ENCODE peak calls at places on chromosomes 2 and 18, in eight cellular contexts. One of them, this sample, is unnamed.
A peak's percentile ranks its signal among the peaks of the same experiment; 100 is the strongest.

GRCh38 chr18:9043581-9043980 is 58.9 kb upstream of the NDUFV2 start:
- DNase-seq in nephron progenitor cell: no peak
- DNase-seq in colonic mucosa: no peak
- DNase-seq in fibroblast of pulmonary artery: no peak
- DNase-seq in KG1: no peak
- DNase-seq in GM10248: no peak
- DNase-seq in CD8-positive, alpha-beta T cell: no peak
- DNase-seq in myocyte: no peak
- DNase-seq in this sample: no peak

GRCh38 chr2:199875400-199875799 is 24.4 kb upstream of the FTCDNL1 start:
- DNase-seq in CD8-positive, alpha-beta T cell: no peak
- DNase-seq in KG1: no peak
- DNase-seq in fibroblast of pulmonary artery: no peak
- DNase-seq in colonic mucosa: no peak
- DNase-seq in myocyte: no peak
- DNase-seq in nephron progenitor cell: no peak
- DNase-seq in GM10248: no peak
- DNase-seq in this sample: no peak

GRCh38 chr18:70382992-70383717 is 94.3 kb downstream of the SOCS6 start:
- DNase-seq in KG1: no peak
- DNase-seq in nephron progenitor cell: no peak
- DNase-seq in GM10248: no peak
- DNase-seq in myocyte: no peak
- DNase-seq in CD8-positive, alpha-beta T cell: no peak
- DNase-seq in colonic mucosa: no peak
- DNase-seq in fibroblast of pulmonary artery: no peak
- DNase-seq in this sample: no peak

GRCh38 chr2:154375625-154376020 is 322.9 kb upstream of the KCNJ3 start:
- DNase-seq in nephron progenitor cell: peak; percentile 5
- DNase-seq in fibroblast of pulmonary artery: peak; percentile 42
- DNase-seq in KG1: no peak
- DNase-seq in colonic mucosa: no peak
- DNase-seq in GM10248: no peak
- DNase-seq in myocyte: peak; percentile 60
- DNase-seq in CD8-positive, alpha-beta T cell: no peak
- DNase-seq in this sample: peak; percentile 33

GRCh38 chr2:101387151-101387807 is at the start of gene CREG2:
- DNase-seq in CD8-positive, alpha-beta T cell: peak; percentile 20
- DNase-seq in colonic mucosa: peak; percentile 27
- DNase-seq in fibroblast of pulmonary artery: peak; percentile 56
- DNase-seq in GM10248: peak; percentile 34
- DNase-seq in myocyte: peak; percentile 74
- DNase-seq in KG1: no peak
- DNase-seq in nephron progenitor cell: peak; percentile 87
- DNase-seq in this sample: no peak

GRCh38 chr2:188974184-188974583 is at the start of gene COL3A1:
- DNase-seq in colonic mucosa: peak; percentile 37
- DNase-seq in myocyte: peak; percentile 84
- DNase-seq in fibroblast of pulmonary artery: peak; percentile 95
- DNase-seq in GM10248: no peak
- DNase-seq in CD8-positive, alpha-beta T cell: no peak
- DNase-seq in KG1: no peak
- DNase-seq in nephron progenitor cell: peak; percentile 4
- DNase-seq in this sample: no peak

GRCh38 chr2:101809656-101810055 is 112.1 kb downstream of the MAP4K4 start:
- DNase-seq in CD8-positive, alpha-beta T cell: no peak
- DNase-seq in GM10248: no peak
- DNase-seq in colonic mucosa: no peak
- DNase-seq in fibroblast of pulmonary artery: no peak
- DNase-seq in myocyte: peak; percentile 57
- DNase-seq in nephron progenitor cell: no peak
- DNase-seq in KG1: no peak
- DNase-seq in this sample: no peak

GRCh38 chr2:197356136-197356535 is 45.6 kb upstream of the ANKRD44 start:
- DNase-seq in nephron progenitor cell: no peak
- DNase-seq in KG1: no peak
- DNase-seq in myocyte: no peak
- DNase-seq in CD8-positive, alpha-beta T cell: no peak
- DNase-seq in colonic mucosa: no peak
- DNase-seq in fibroblast of pulmonary artery: peak; percentile 14
- DNase-seq in GM10248: no peak
- DNase-seq in this sample: peak; percentile 36

GRCh38 chr2:29218071-29218470 is 102.9 kb downstream of the CLIP4 start:
- DNase-seq in nephron progenitor cell: no peak
- DNase-seq in myocyte: no peak
- DNase-seq in GM10248: no peak
- DNase-seq in KG1: no peak
- DNase-seq in fibroblast of pulmonary artery: no peak
- DNase-seq in CD8-positive, alpha-beta T cell: no peak
- DNase-seq in colonic mucosa: no peak
- DNase-seq in this sample: no peak

GRCh38 chr2:127508621-127509034 is 17.7 kb downstream of the IWS1 start:
- DNase-seq in fibroblast of pulmonary artery: peak; percentile 97
- DNase-seq in KG1: no peak
- DNase-seq in colonic mucosa: peak; percentile 63
- DNase-seq in CD8-positive, alpha-beta T cell: no peak
- DNase-seq in myocyte: peak; percentile 98
- DNase-seq in GM10248: no peak
- DNase-seq in nephron progenitor cell: no peak
- DNase-seq in this sample: no peak

GRCh38 chr2:190159453-190159852 is 96.9 kb upstream of the MSTN start:
- DNase-seq in CD8-positive, alpha-beta T cell: no peak
- DNase-seq in fibroblast of pulmonary artery: peak; percentile 76
- DNase-seq in nephron progenitor cell: no peak
- DNase-seq in GM10248: no peak
- DNase-seq in KG1: no peak
- DNase-seq in colonic mucosa: no peak
- DNase-seq in myocyte: peak; percentile 19
- DNase-seq in this sample: no peak

GRCh38 chr2:231632559-231633142 is 40.0 kb downstream of the TEX44 start:
- DNase-seq in KG1: no peak
- DNase-seq in nephron progenitor cell: no peak
- DNase-seq in myocyte: no peak
- DNase-seq in GM10248: peak; percentile 11
- DNase-seq in CD8-positive, alpha-beta T cell: no peak
- DNase-seq in fibroblast of pulmonary artery: peak; percentile 76
- DNase-seq in colonic mucosa: no peak
- DNase-seq in this sample: no peak